ENCODE peak calls at places on chromosomes 16 and 17, in nine cellular contexts. S is CD8-positive, alpha-beta T cell; H is SK-N-SH; R is endothelial cell; P is progenitor cell of endocrine pancreas; Z is stomach; Y is dorsolateral prefrontal cortex; D is ascending aorta; N is fibroblast of lung. L is an unnamed sample.

GRCh38 chr16:23385441-23385840 is 67.5 kb downstream of the COG7 start:
- DNase-seq in S (no peak), H (no peak), R (no peak), P (no peak), Z (no peak), Y (no peak), D (no peak), N (no peak), L (no peak)

GRCh38 chr16:46974352-46974751 is 878 bp upstream of the DNAJA2 start:
- DNase-seq in S (no peak), H (peak; percentile 57), R (no peak), P (no peak), Z (no peak), Y (no peak), D (no peak), N (peak; percentile 9), L (peak; percentile 39)

GRCh38 chr17:41511130-41511529 is 5.7 kb upstream of the KRT13 start:
- DNase-seq in S (no peak), H (no peak), R (no peak), P (no peak), Z (peak; percentile 53), Y (no peak), D (no peak), N (no peak), L (no peak)

GRCh38 chr17:6544770-6545169 is 11.6 kb downstream of the PITPNM3 start:
- DNase-seq in S (no peak), H (no peak), R (no peak), P (no peak), Z (no peak), Y (no peak), D (no peak), N (no peak), L (no peak)

GRCh38 chr17:79177877-79178276 is 103.3 kb downstream of the ENGASE start:
- DNase-seq in S (no peak), H (no peak), R (no peak), P (no peak), Z (no peak), Y (no peak), D (no peak), N (no peak), L (no peak)

GRCh38 chr16:79127768-79128167 is 472.8 kb downstream of the MAF start:
- DNase-seq in S (no peak), H (no peak), R (no peak), P (no peak), Z (no peak), Y (no peak), D (no peak), N (no peak), L (no peak)

GRCh38 chr17:75516619-75517276 is 420 bp downstream of the TSEN54 start:
- DNase-seq in S (no peak), H (no peak), R (peak; percentile 40), P (peak; percentile 53), Z (no peak), Y (no peak), D (no peak), N (peak; percentile 10), L (peak; percentile 48)

GRCh38 chr16:50103764-50104163 is 38.0 kb downstream of the HEATR3 start:
- DNase-seq in S (no peak), H (no peak), R (no peak), P (no peak), Z (no peak), Y (no peak), D (no peak), N (no peak), L (no peak)

GRCh38 chr17:14351493-14351892 is 50.6 kb downstream of the HS3ST3B1 start:
- DNase-seq in S (no peak), H (no peak), R (no peak), P (no peak), Z (no peak), Y (no peak), D (no peak), N (peak; percentile 32), L (no peak)

GRCh38 chr17:50572541-50572940 is 12.0 kb downstream of the CACNA1G start:
- DNase-seq in S (no peak), H (no peak), R (no peak), P (no peak), Z (no peak), Y (no peak), D (no peak), N (no peak), L (no peak)

GRCh38 chr16:23255000-23255399 is 47.1 kb upstream of the SCNN1B start:
- DNase-seq in S (no peak), H (no peak), R (no peak), P (no peak), Z (no peak), Y (no peak), D (no peak), N (no peak), L (no peak)

GRCh38 chr17:40611840-40612509 is 35.6 kb downstream of the SMARCE1 start:
- DNase-seq in S (no peak), H (no peak), R (no peak), P (no peak), Z (no peak), Y (no peak), D (no peak), N (no peak), L (no peak)

GRCh38 chr16:79497951-79498350 is 102.6 kb downstream of the MAF start:
- DNase-seq in S (no peak), H (no peak), R (no peak), P (no peak), Z (no peak), Y (no peak), D (no peak), N (no peak), L (no peak)

GRCh38 chr16:59170065-59170712 is 436.1 kb upstream of the GOT2 start:
- DNase-seq in S (no peak), H (no peak), R (no peak), P (no peak), Z (no peak), Y (no peak), D (no peak), N (no peak), L (no peak)

GRCh38 chr17:75317671-75318070 is 28.4 kb upstream of the SLC25A19 start:
- DNase-seq in S (no peak), H (no peak), R (no peak), P (no peak), Z (no peak), Y (no peak), D (no peak), N (no peak), L (no peak)

GRCh38 chr17:78142113-78142861 is 3.9 kb upstream of the C17orf99 start:
- DNase-seq in S (no peak), H (no peak), R (no peak), P (no peak), Z (peak; percentile 79), Y (no peak), D (no peak), N (peak; percentile 69), L (no peak)

DNA sequence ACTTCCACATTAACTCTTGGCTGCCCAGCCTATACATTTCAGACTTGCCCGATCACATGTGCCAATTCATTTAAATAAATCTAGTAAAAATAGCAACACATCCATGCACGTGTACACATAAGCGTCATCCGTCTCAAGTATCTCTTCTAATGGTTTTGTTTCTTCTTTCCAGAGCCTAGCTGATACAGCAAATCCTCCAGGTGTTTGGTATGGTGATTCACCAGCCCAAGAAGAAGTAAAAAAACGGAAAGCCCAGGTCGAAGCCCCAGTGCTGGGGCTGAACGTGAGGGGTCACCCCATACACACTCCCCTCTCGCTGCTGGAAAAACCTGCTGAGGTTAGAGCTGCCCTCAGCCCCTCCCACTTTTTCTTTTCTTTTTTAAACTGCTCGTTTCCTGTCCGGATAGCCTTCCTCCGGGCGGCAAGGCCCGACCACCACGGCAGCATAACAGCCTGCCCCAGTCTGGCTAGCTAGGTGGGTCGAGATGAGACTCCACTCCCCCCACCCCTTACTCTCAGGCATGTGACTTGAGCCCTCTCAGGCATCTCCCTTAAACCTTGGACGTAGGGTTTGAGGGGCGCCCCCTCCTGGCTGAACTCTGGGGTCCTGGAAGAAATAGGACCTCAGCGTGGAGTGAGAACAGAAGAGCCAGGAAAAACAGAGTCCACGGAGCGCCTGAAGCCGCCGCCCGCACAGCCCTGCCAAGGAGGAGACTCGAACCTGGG is 13.9 kb upstream of the OR1F1 start:
- DNase-seq in S (no peak), H (peak; percentile 81), R (peak; percentile 68), P (no peak), Z (no peak), Y (no peak), D (no peak), N (no peak), L (peak; percentile 65)
- TF ChIP-seq CTCF in S (no peak), H (peak; percentile 68), R (peak; percentile 65), P (peak; percentile 50), Z (no peak), Y (no peak), D (no peak), N (peak; percentile 7), L (peak; percentile 69)

GRCh38 chr17:37213927-37214326 is 161.9 kb upstream of the C17orf78 start:
- DNase-seq in S (no peak), H (no peak), R (no peak), P (no peak), Z (no peak), Y (no peak), D (no peak), N (no peak), L (no peak)

GRCh38 chr17:37206299-37206698 is 169.5 kb upstream of the C17orf78 start:
- DNase-seq in S (no peak), H (no peak), R (no peak), P (no peak), Z (no peak), Y (no peak), D (no peak), N (no peak), L (no peak)

GRCh38 chr17:37207103-37207502 is 168.7 kb upstream of the C17orf78 start:
- DNase-seq in S (no peak), H (peak; percentile 31), R (no peak), P (no peak), Z (no peak), Y (no peak), D (no peak), N (no peak), L (no peak)

DNA sequence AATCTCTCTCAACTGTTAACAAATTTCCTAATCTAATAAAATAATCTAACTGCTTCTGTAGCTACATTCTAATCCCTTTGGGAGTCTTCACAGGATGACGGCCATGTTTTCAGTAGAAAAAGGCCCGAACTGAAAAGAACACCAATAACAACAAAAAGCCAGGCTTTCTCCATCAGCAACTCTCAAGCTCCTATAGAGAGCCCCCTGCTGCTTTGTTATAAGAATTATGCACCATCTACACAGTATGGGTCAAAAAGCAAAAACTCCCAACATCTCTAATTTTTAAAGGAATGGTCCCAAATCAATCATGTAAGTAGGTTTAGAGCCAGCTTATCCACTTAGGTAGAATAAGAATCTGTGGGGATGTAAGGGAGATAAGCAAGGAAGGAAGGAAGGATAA is 163.6 kb upstream of the C17orf78 start:
- DNase-seq in S (no peak), H (no peak), R (no peak), P (no peak), Z (no peak), Y (no peak), D (no peak), N (no peak), L (no peak)
- TF ChIP-seq CTCF in S (no peak), H (peak; percentile 48), R (no peak), P (peak; percentile 27), Z (no peak), Y (no peak), D (no peak), N (peak; percentile 34), L (peak; percentile 54)

GRCh38 chr17:9645858-9646555 is 690 bp downstream of the USP43 start:
- DNase-seq in S (no peak), H (peak; percentile 27), R (peak; percentile 55), P (peak; percentile 60), Z (peak; percentile 79), Y (peak; percentile 56), D (no peak), N (peak; percentile 33), L (no peak)
- TF ChIP-seq CTCF in S (no peak), H (no peak), R (no peak), P (no peak), Z (no peak), Y (no peak), D (no peak), N (no peak), L (no peak)

GRCh38 chr17:56866496-56866895 is 32.5 kb downstream of the DGKE start:
- DNase-seq in S (no peak), H (no peak), R (no peak), P (no peak), Z (no peak), Y (no peak), D (no peak), N (no peak), L (no peak)
- TF ChIP-seq CTCF in S (no peak), H (peak; percentile 41), R (no peak), P (no peak), Z (no peak), Y (no peak), D (no peak), N (no peak), L (peak; percentile 29)